ENCODE peak calls at places on chromosomes 2 and 18, in seven cellular contexts. One of them, this sample, is unnamed.

GRCh38 chr2:119435148-119435952 is 3.7 kb downstream of the TMEM37 start:
- DNase-seq in nephron progenitor cell: no peak
- DNase-seq in hypothalamus: no peak
- DNase-seq in ovary: no peak
- DNase-seq in H9: peak; percentile 8
- DNase-seq in T follicular helper cell: no peak
- DNase-seq in stimulated activated CD8-positive, alpha-beta memory T cell treated with anti-CD3 and anti-CD28 coated beads, Interleukin-15, amount 100 ng/mL, for 4 hours: no peak
- DNase-seq in this sample: no peak

GRCh38 chr2:105711394-105711793 is 33.3 kb upstream of the NCK2 start:
- DNase-seq in stimulated activated CD8-positive, alpha-beta memory T cell treated with anti-CD3 and anti-CD28 coated beads, Interleukin-15, amount 100 ng/mL, for 4 hours: no peak
- DNase-seq in nephron progenitor cell: no peak
- DNase-seq in ovary: no peak
- DNase-seq in T follicular helper cell: no peak
- DNase-seq in hypothalamus: no peak
- DNase-seq in H9: no peak
- DNase-seq in this sample: no peak

GRCh38 chr2:135664623-135665068 is 77.0 kb upstream of the UBXN4 start:
- DNase-seq in ovary: no peak
- DNase-seq in stimulated activated CD8-positive, alpha-beta memory T cell treated with anti-CD3 and anti-CD28 coated beads, Interleukin-15, amount 100 ng/mL, for 4 hours: no peak
- DNase-seq in T follicular helper cell: no peak
- DNase-seq in hypothalamus: no peak
- DNase-seq in nephron progenitor cell: no peak
- DNase-seq in H9: no peak
- DNase-seq in this sample: no peak

GRCh38 chr2:46970334-46971288 is 55.0 kb upstream of the MCFD2 start:
- DNase-seq in T follicular helper cell: no peak
- DNase-seq in H9: no peak
- DNase-seq in stimulated activated CD8-positive, alpha-beta memory T cell treated with anti-CD3 and anti-CD28 coated beads, Interleukin-15, amount 100 ng/mL, for 4 hours: no peak
- DNase-seq in ovary: no peak
- DNase-seq in hypothalamus: no peak
- DNase-seq in nephron progenitor cell: no peak
- DNase-seq in this sample: no peak

GRCh38 chr18:52499018-52499417 is 159.0 kb downstream of the DCC start:
- DNase-seq in hypothalamus: no peak
- DNase-seq in nephron progenitor cell: no peak
- DNase-seq in H9: no peak
- DNase-seq in ovary: no peak
- DNase-seq in T follicular helper cell: no peak
- DNase-seq in stimulated activated CD8-positive, alpha-beta memory T cell treated with anti-CD3 and anti-CD28 coated beads, Interleukin-15, amount 100 ng/mL, for 4 hours: no peak
- DNase-seq in this sample: no peak

GRCh38 chr2:163665817-163666216 is 70.0 kb downstream of the FIGN start:
- DNase-seq in H9: no peak
- DNase-seq in hypothalamus: no peak
- DNase-seq in T follicular helper cell: no peak
- DNase-seq in nephron progenitor cell: no peak
- DNase-seq in stimulated activated CD8-positive, alpha-beta memory T cell treated with anti-CD3 and anti-CD28 coated beads, Interleukin-15, amount 100 ng/mL, for 4 hours: no peak
- DNase-seq in ovary: no peak
- DNase-seq in this sample: no peak

GRCh38 chr2:240589850-240590525 is 3.5 kb downstream of the CAPN10 start:
- DNase-seq in ovary: no peak
- DNase-seq in nephron progenitor cell: no peak
- DNase-seq in stimulated activated CD8-positive, alpha-beta memory T cell treated with anti-CD3 and anti-CD28 coated beads, Interleukin-15, amount 100 ng/mL, for 4 hours: no peak
- DNase-seq in H9: no peak
- DNase-seq in hypothalamus: no peak
- DNase-seq in T follicular helper cell: no peak
- DNase-seq in this sample: no peak

GRCh38 chr2:217521820-217522219 is 481.0 kb downstream of the TNS1 start:
- DNase-seq in T follicular helper cell: no peak
- DNase-seq in nephron progenitor cell: no peak
- DNase-seq in hypothalamus: no peak
- DNase-seq in ovary: no peak
- DNase-seq in H9: no peak
- DNase-seq in stimulated activated CD8-positive, alpha-beta memory T cell treated with anti-CD3 and anti-CD28 coated beads, Interleukin-15, amount 100 ng/mL, for 4 hours: no peak
- DNase-seq in this sample: no peak

GRCh38 chr2:139825726-139826125 is 1045.5 kb upstream of the NXPH2 start:
- DNase-seq in stimulated activated CD8-positive, alpha-beta memory T cell treated with anti-CD3 and anti-CD28 coated beads, Interleukin-15, amount 100 ng/mL, for 4 hours: no peak
- DNase-seq in H9: no peak
- DNase-seq in T follicular helper cell: no peak
- DNase-seq in ovary: no peak
- DNase-seq in nephron progenitor cell: no peak
- DNase-seq in hypothalamus: no peak
- DNase-seq in this sample: no peak

GRCh38 chr2:166373951-166374350 is 1.8 kb downstream of the SCN9A start:
- DNase-seq in hypothalamus: no peak
- DNase-seq in T follicular helper cell: no peak
- DNase-seq in stimulated activated CD8-positive, alpha-beta memory T cell treated with anti-CD3 and anti-CD28 coated beads, Interleukin-15, amount 100 ng/mL, for 4 hours: no peak
- DNase-seq in H9: no peak
- DNase-seq in ovary: no peak
- DNase-seq in nephron progenitor cell: no peak
- DNase-seq in this sample: no peak

GRCh38 chr2:113133696-113134558 is 6.5 kb downstream of the IL1RN start:
- DNase-seq in T follicular helper cell: no peak
- DNase-seq in hypothalamus: no peak
- DNase-seq in nephron progenitor cell: no peak
- DNase-seq in H9: no peak
- DNase-seq in stimulated activated CD8-positive, alpha-beta memory T cell treated with anti-CD3 and anti-CD28 coated beads, Interleukin-15, amount 100 ng/mL, for 4 hours: no peak
- DNase-seq in ovary: no peak
- DNase-seq in this sample: no peak

GRCh38 chr18:38963943-38964660 is 1398.5 kb upstream of the CELF4 start:
- DNase-seq in ovary: no peak
- DNase-seq in T follicular helper cell: no peak
- DNase-seq in H9: no peak
- DNase-seq in nephron progenitor cell: no peak
- DNase-seq in stimulated activated CD8-positive, alpha-beta memory T cell treated with anti-CD3 and anti-CD28 coated beads, Interleukin-15, amount 100 ng/mL, for 4 hours: no peak
- DNase-seq in hypothalamus: no peak
- DNase-seq in this sample: no peak

GRCh38 chr2:212381428-212382102 is 157.0 kb downstream of the ERBB4 start:
- DNase-seq in T follicular helper cell: no peak
- DNase-seq in H9: no peak
- DNase-seq in hypothalamus: no peak
- DNase-seq in nephron progenitor cell: no peak
- DNase-seq in ovary: no peak
- DNase-seq in stimulated activated CD8-positive, alpha-beta memory T cell treated with anti-CD3 and anti-CD28 coated beads, Interleukin-15, amount 100 ng/mL, for 4 hours: no peak
- DNase-seq in this sample: no peak

GRCh38 chr2:201158111-201158929 is 24.6 kb upstream of the CASP10 start:
- DNase-seq in H9: peak; percentile 72
- DNase-seq in ovary: peak; percentile 53
- DNase-seq in hypothalamus: peak; percentile 58
- DNase-seq in stimulated activated CD8-positive, alpha-beta memory T cell treated with anti-CD3 and anti-CD28 coated beads, Interleukin-15, amount 100 ng/mL, for 4 hours: peak; percentile 32
- DNase-seq in nephron progenitor cell: peak; percentile 41
- DNase-seq in T follicular helper cell: peak; percentile 38
- DNase-seq in this sample: peak; percentile 83

GRCh38 chr2:101776172-101777043 is 78.9 kb downstream of the MAP4K4 start:
- DNase-seq in T follicular helper cell: no peak
- DNase-seq in H9: no peak
- DNase-seq in stimulated activated CD8-positive, alpha-beta memory T cell treated with anti-CD3 and anti-CD28 coated beads, Interleukin-15, amount 100 ng/mL, for 4 hours: no peak
- DNase-seq in nephron progenitor cell: peak; percentile 28
- DNase-seq in ovary: no peak
- DNase-seq in hypothalamus: no peak
- DNase-seq in this sample: no peak

GRCh38 chr2:162138310-162138709 is 13.7 kb downstream of the GCG start:
- DNase-seq in hypothalamus: no peak
- DNase-seq in stimulated activated CD8-positive, alpha-beta memory T cell treated with anti-CD3 and anti-CD28 coated beads, Interleukin-15, amount 100 ng/mL, for 4 hours: no peak
- DNase-seq in nephron progenitor cell: no peak
- DNase-seq in T follicular helper cell: no peak
- DNase-seq in H9: no peak
- DNase-seq in ovary: no peak
- DNase-seq in this sample: no peak

GRCh38 chr2:73762571-73762970 is 17.3 kb downstream of the DUSP11 start:
- DNase-seq in stimulated activated CD8-positive, alpha-beta memory T cell treated with anti-CD3 and anti-CD28 coated beads, Interleukin-15, amount 100 ng/mL, for 4 hours: no peak
- DNase-seq in T follicular helper cell: no peak
- DNase-seq in nephron progenitor cell: no peak
- DNase-seq in ovary: no peak
- DNase-seq in H9: no peak
- DNase-seq in hypothalamus: no peak
- DNase-seq in this sample: no peak

GRCh38 chr2:26396734-26397298 is 4.9 kb upstream of the DRC1 start:
- DNase-seq in stimulated activated CD8-positive, alpha-beta memory T cell treated with anti-CD3 and anti-CD28 coated beads, Interleukin-15, amount 100 ng/mL, for 4 hours: peak; percentile 19
- DNase-seq in nephron progenitor cell: no peak
- DNase-seq in hypothalamus: no peak
- DNase-seq in T follicular helper cell: no peak
- DNase-seq in H9: no peak
- DNase-seq in ovary: no peak
- DNase-seq in this sample: no peak

GRCh38 chr18:62418258-62418657 is 93.1 kb downstream of the TNFRSF11A start:
- DNase-seq in nephron progenitor cell: no peak
- DNase-seq in T follicular helper cell: no peak
- DNase-seq in hypothalamus: no peak
- DNase-seq in H9: no peak
- DNase-seq in ovary: no peak
- DNase-seq in stimulated activated CD8-positive, alpha-beta memory T cell treated with anti-CD3 and anti-CD28 coated beads, Interleukin-15, amount 100 ng/mL, for 4 hours: no peak
- DNase-seq in this sample: no peak

GRCh38 chr2:239697765-239698164 is 296.9 kb upstream of the HDAC4 start:
- DNase-seq in hypothalamus: no peak
- DNase-seq in stimulated activated CD8-positive, alpha-beta memory T cell treated with anti-CD3 and anti-CD28 coated beads, Interleukin-15, amount 100 ng/mL, for 4 hours: no peak
- DNase-seq in ovary: no peak
- DNase-seq in nephron progenitor cell: no peak
- DNase-seq in H9: no peak
- DNase-seq in T follicular helper cell: no peak
- DNase-seq in this sample: no peak

GRCh38 chr2:70080597-70081200 is 6.6 kb upstream of the PCBP1 start:
- DNase-seq in hypothalamus: no peak
- DNase-seq in stimulated activated CD8-positive, alpha-beta memory T cell treated with anti-CD3 and anti-CD28 coated beads, Interleukin-15, amount 100 ng/mL, for 4 hours: no peak
- DNase-seq in T follicular helper cell: no peak
- DNase-seq in nephron progenitor cell: no peak
- DNase-seq in ovary: no peak
- DNase-seq in H9: no peak
- DNase-seq in this sample: no peak

GRCh38 chr2:210195066-210195852 is 24.1 kb upstream of the KANSL1L start:
- DNase-seq in ovary: no peak
- DNase-seq in nephron progenitor cell: no peak
- DNase-seq in stimulated activated CD8-positive, alpha-beta memory T cell treated with anti-CD3 and anti-CD28 coated beads, Interleukin-15, amount 100 ng/mL, for 4 hours: no peak
- DNase-seq in H9: no peak
- DNase-seq in T follicular helper cell: no peak
- DNase-seq in hypothalamus: no peak
- DNase-seq in this sample: peak; percentile 10

GRCh38 chr2:18927525-18928232 is 338.3 kb upstream of the NT5C1B start:
- DNase-seq in hypothalamus: no peak
- DNase-seq in ovary: no peak
- DNase-seq in T follicular helper cell: no peak
- DNase-seq in H9: no peak
- DNase-seq in nephron progenitor cell: no peak
- DNase-seq in stimulated activated CD8-positive, alpha-beta memory T cell treated with anti-CD3 and anti-CD28 coated beads, Interleukin-15, amount 100 ng/mL, for 4 hours: no peak
- DNase-seq in this sample: no peak

GRCh38 chr2:171241771-171242170 is 81.1 kb upstream of the TLK1 start:
- DNase-seq in H9: no peak
- DNase-seq in stimulated activated CD8-positive, alpha-beta memory T cell treated with anti-CD3 and anti-CD28 coated beads, Interleukin-15, amount 100 ng/mL, for 4 hours: no peak
- DNase-seq in ovary: no peak
- DNase-seq in nephron progenitor cell: no peak
- DNase-seq in hypothalamus: no peak
- DNase-seq in T follicular helper cell: no peak
- DNase-seq in this sample: no peak

GRCh38 chr2:61277756-61278155 is 115.8 kb downstream of the C2orf74 start:
- DNase-seq in T follicular helper cell: no peak
- DNase-seq in stimulated activated CD8-positive, alpha-beta memory T cell treated with anti-CD3 and anti-CD28 coated beads, Interleukin-15, amount 100 ng/mL, for 4 hours: no peak
- DNase-seq in nephron progenitor cell: no peak
- DNase-seq in hypothalamus: no peak
- DNase-seq in H9: peak; percentile 41
- DNase-seq in ovary: no peak
- DNase-seq in this sample: no peak

GRCh38 chr2:127726158-127726880 is 25.0 kb downstream of the SFT2D3 start:
- DNase-seq in stimulated activated CD8-positive, alpha-beta memory T cell treated with anti-CD3 and anti-CD28 coated beads, Interleukin-15, amount 100 ng/mL, for 4 hours: no peak
- DNase-seq in H9: no peak
- DNase-seq in nephron progenitor cell: no peak
- DNase-seq in hypothalamus: no peak
- DNase-seq in ovary: no peak
- DNase-seq in T follicular helper cell: no peak
- DNase-seq in this sample: no peak

GRCh38 chr18:75351409-75351808 is 76.1 kb downstream of the SMIM21 start:
- DNase-seq in hypothalamus: no peak
- DNase-seq in stimulated activated CD8-positive, alpha-beta memory T cell treated with anti-CD3 and anti-CD28 coated beads, Interleukin-15, amount 100 ng/mL, for 4 hours: no peak
- DNase-seq in T follicular helper cell: no peak
- DNase-seq in nephron progenitor cell: no peak
- DNase-seq in ovary: no peak
- DNase-seq in H9: no peak
- DNase-seq in this sample: no peak

GRCh38 chr18:22840606-22841144 is 92.5 kb upstream of the RBBP8 start:
- DNase-seq in H9: no peak
- DNase-seq in T follicular helper cell: no peak
- DNase-seq in hypothalamus: no peak
- DNase-seq in nephron progenitor cell: no peak
- DNase-seq in stimulated activated CD8-positive, alpha-beta memory T cell treated with anti-CD3 and anti-CD28 coated beads, Interleukin-15, amount 100 ng/mL, for 4 hours: no peak
- DNase-seq in ovary: no peak
- DNase-seq in this sample: no peak

GRCh38 chr18:24019641-24020331 is 5.2 kb downstream of the TTC39C start:
- DNase-seq in H9: no peak
- DNase-seq in T follicular helper cell: peak; percentile 40
- DNase-seq in stimulated activated CD8-positive, alpha-beta memory T cell treated with anti-CD3 and anti-CD28 coated beads, Interleukin-15, amount 100 ng/mL, for 4 hours: peak; percentile 41
- DNase-seq in hypothalamus: no peak
- DNase-seq in ovary: no peak
- DNase-seq in nephron progenitor cell: no peak
- DNase-seq in this sample: peak; percentile 49

GRCh38 chr18:62325806-62326645 is 916 bp downstream of the TNFRSF11A start:
- DNase-seq in T follicular helper cell: no peak
- DNase-seq in nephron progenitor cell: peak; percentile 59
- DNase-seq in ovary: no peak
- DNase-seq in H9: no peak
- DNase-seq in hypothalamus: no peak
- DNase-seq in stimulated activated CD8-positive, alpha-beta memory T cell treated with anti-CD3 and anti-CD28 coated beads, Interleukin-15, amount 100 ng/mL, for 4 hours: no peak
- DNase-seq in this sample: peak; percentile 17

GRCh38 chr2:189528617-189529016 is 52.0 kb downstream of the SLC40A1 start:
- DNase-seq in hypothalamus: no peak
- DNase-seq in stimulated activated CD8-positive, alpha-beta memory T cell treated with anti-CD3 and anti-CD28 coated beads, Interleukin-15, amount 100 ng/mL, for 4 hours: no peak
- DNase-seq in T follicular helper cell: no peak
- DNase-seq in H9: no peak
- DNase-seq in nephron progenitor cell: no peak
- DNase-seq in ovary: no peak
- DNase-seq in this sample: no peak

GRCh38 chr2:119735565-119735964 is 24.2 kb upstream of the PTPN4 start:
- DNase-seq in stimulated activated CD8-positive, alpha-beta memory T cell treated with anti-CD3 and anti-CD28 coated beads, Interleukin-15, amount 100 ng/mL, for 4 hours: no peak
- DNase-seq in ovary: no peak
- DNase-seq in T follicular helper cell: no peak
- DNase-seq in H9: no peak
- DNase-seq in nephron progenitor cell: no peak
- DNase-seq in hypothalamus: no peak
- DNase-seq in this sample: no peak

GRCh38 chr18:66682855-66683322 is 79.0 kb upstream of the CDH19 start:
- DNase-seq in ovary: no peak
- DNase-seq in nephron progenitor cell: no peak
- DNase-seq in hypothalamus: no peak
- DNase-seq in stimulated activated CD8-positive, alpha-beta memory T cell treated with anti-CD3 and anti-CD28 coated beads, Interleukin-15, amount 100 ng/mL, for 4 hours: no peak
- DNase-seq in H9: no peak
- DNase-seq in T follicular helper cell: no peak
- DNase-seq in this sample: no peak

GRCh38 chr18:44716697-44717163 is 36.0 kb downstream of the SETBP1 start:
- DNase-seq in hypothalamus: no peak
- DNase-seq in H9: no peak
- DNase-seq in nephron progenitor cell: no peak
- DNase-seq in ovary: no peak
- DNase-seq in T follicular helper cell: no peak
- DNase-seq in stimulated activated CD8-positive, alpha-beta memory T cell treated with anti-CD3 and anti-CD28 coated beads, Interleukin-15, amount 100 ng/mL, for 4 hours: no peak
- DNase-seq in this sample: no peak

GRCh38 chr2:85778646-85779364 is 25.0 kb downstream of the ATOH8 start:
- DNase-seq in ovary: peak; percentile 30
- DNase-seq in nephron progenitor cell: no peak
- DNase-seq in H9: no peak
- DNase-seq in stimulated activated CD8-positive, alpha-beta memory T cell treated with anti-CD3 and anti-CD28 coated beads, Interleukin-15, amount 100 ng/mL, for 4 hours: no peak
- DNase-seq in hypothalamus: no peak
- DNase-seq in T follicular helper cell: no peak
- DNase-seq in this sample: no peak

GRCh38 chr2:24613154-24613814 is 122.2 kb downstream of the NCOA1 start:
- DNase-seq in ovary: no peak
- DNase-seq in stimulated activated CD8-positive, alpha-beta memory T cell treated with anti-CD3 and anti-CD28 coated beads, Interleukin-15, amount 100 ng/mL, for 4 hours: peak; percentile 1
- DNase-seq in H9: peak; percentile 73
- DNase-seq in hypothalamus: no peak
- DNase-seq in T follicular helper cell: peak; percentile 1
- DNase-seq in nephron progenitor cell: no peak
- DNase-seq in this sample: peak; percentile 58

This sample was measured in germinal center.